ENCODE peak calls at places on chromosomes 6 and 20, in eight cellular contexts. One of them, this sample, is unnamed.

GRCh38 chr20:2385026-2385425 is 4.3 kb downstream of the TGM6 start:
- DNase-seq in fibroblast of lung: no peak
- DNase-seq in epithelial cell of proximal tubule: no peak
- DNase-seq in CD8-positive, alpha-beta T cell: no peak
- DNase-seq in AG09309: no peak
- DNase-seq in uterus: no peak
- DNase-seq in HFF-Myc: no peak
- DNase-seq in heart left ventricle: no peak
- DNase-seq in this sample: no peak

GRCh38 chr20:41329435-41330342 is 10.9 kb upstream of the LPIN3 start:
- DNase-seq in fibroblast of lung: peak; percentile 95
- DNase-seq in epithelial cell of proximal tubule: peak; percentile 98
- DNase-seq in CD8-positive, alpha-beta T cell: peak; percentile 55
- DNase-seq in AG09309: peak; percentile 97
- DNase-seq in uterus: peak; percentile 84
- DNase-seq in HFF-Myc: peak; percentile 97
- DNase-seq in heart left ventricle: peak; percentile 83
- DNase-seq in this sample: peak; percentile 99

GRCh38 chr20:57130160-57130772 is 136.2 kb downstream of the BMP7 start:
- DNase-seq in fibroblast of lung: no peak
- DNase-seq in epithelial cell of proximal tubule: no peak
- DNase-seq in CD8-positive, alpha-beta T cell: no peak
- DNase-seq in AG09309: no peak
- DNase-seq in uterus: no peak
- DNase-seq in HFF-Myc: no peak
- DNase-seq in heart left ventricle: no peak
- DNase-seq in this sample: no peak

GRCh38 chr6:161921602-161922400 is 647.9 kb upstream of the AGPAT4 start:
- DNase-seq in fibroblast of lung: peak; percentile 29
- DNase-seq in epithelial cell of proximal tubule: no peak
- DNase-seq in CD8-positive, alpha-beta T cell: no peak
- DNase-seq in AG09309: no peak
- DNase-seq in uterus: no peak
- DNase-seq in HFF-Myc: no peak
- DNase-seq in heart left ventricle: no peak
- DNase-seq in this sample: no peak

GRCh38 chr6:52215787-52216186 is 28.5 kb downstream of the IL17F start:
- DNase-seq in fibroblast of lung: no peak
- DNase-seq in epithelial cell of proximal tubule: no peak
- DNase-seq in CD8-positive, alpha-beta T cell: no peak
- DNase-seq in AG09309: no peak
- DNase-seq in uterus: no peak
- DNase-seq in HFF-Myc: no peak
- DNase-seq in heart left ventricle: no peak
- DNase-seq in this sample: no peak

GRCh38 chr6:37256692-37257319 is 766 bp upstream of the TBC1D22B start:
- DNase-seq in fibroblast of lung: peak; percentile 67
- DNase-seq in epithelial cell of proximal tubule: no peak
- DNase-seq in CD8-positive, alpha-beta T cell: no peak
- DNase-seq in AG09309: no peak
- DNase-seq in uterus: no peak
- DNase-seq in HFF-Myc: no peak
- DNase-seq in heart left ventricle: no peak
- DNase-seq in this sample: no peak

GRCh38 chr6:13615802-13616140 is 636 bp downstream of the NOL7 start:
- DNase-seq in fibroblast of lung: peak; percentile 45
- DNase-seq in epithelial cell of proximal tubule: no peak
- DNase-seq in CD8-positive, alpha-beta T cell: peak; percentile 40
- DNase-seq in AG09309: no peak
- DNase-seq in uterus: peak; percentile 32
- DNase-seq in HFF-Myc: no peak
- DNase-seq in heart left ventricle: peak; percentile 72
- DNase-seq in this sample: no peak

GRCh38 chr20:64001607-64002011 is 20.7 kb downstream of the PRPF6 start:
- DNase-seq in fibroblast of lung: no peak
- DNase-seq in epithelial cell of proximal tubule: no peak
- DNase-seq in CD8-positive, alpha-beta T cell: no peak
- DNase-seq in AG09309: no peak
- DNase-seq in uterus: no peak
- DNase-seq in HFF-Myc: no peak
- DNase-seq in heart left ventricle: no peak
- DNase-seq in this sample: no peak

GRCh38 chr6:118813795-118814194 is 80.2 kb upstream of the ASF1A start:
- DNase-seq in fibroblast of lung: peak; percentile 45
- DNase-seq in epithelial cell of proximal tubule: peak; percentile 13
- DNase-seq in CD8-positive, alpha-beta T cell: no peak
- DNase-seq in AG09309: peak; percentile 32
- DNase-seq in uterus: no peak
- DNase-seq in HFF-Myc: no peak
- DNase-seq in heart left ventricle: no peak
- DNase-seq in this sample: no peak

GRCh38 chr6:130520801-130521200 is 155.0 kb downstream of the TMEM200A start:
- DNase-seq in fibroblast of lung: no peak
- DNase-seq in epithelial cell of proximal tubule: no peak
- DNase-seq in CD8-positive, alpha-beta T cell: no peak
- DNase-seq in AG09309: no peak
- DNase-seq in uterus: no peak
- DNase-seq in HFF-Myc: no peak
- DNase-seq in heart left ventricle: no peak
- DNase-seq in this sample: no peak

GRCh38 chr20:3751664-3752385 is 15.7 kb downstream of the ADISSP start:
- DNase-seq in fibroblast of lung: no peak
- DNase-seq in epithelial cell of proximal tubule: no peak
- DNase-seq in CD8-positive, alpha-beta T cell: peak; percentile 34
- DNase-seq in AG09309: no peak
- DNase-seq in uterus: no peak
- DNase-seq in HFF-Myc: no peak
- DNase-seq in heart left ventricle: peak; percentile 84
- DNase-seq in this sample: no peak

GRCh38 chr6:64013061-64013410 is 377.4 kb downstream of the PHF3 start:
- DNase-seq in fibroblast of lung: peak; percentile 54
- DNase-seq in epithelial cell of proximal tubule: peak; percentile 52
- DNase-seq in CD8-positive, alpha-beta T cell: no peak
- DNase-seq in AG09309: no peak
- DNase-seq in uterus: no peak
- DNase-seq in HFF-Myc: no peak
- DNase-seq in heart left ventricle: no peak
- DNase-seq in this sample: no peak

GRCh38 chr6:134678436-134678889 is 271.4 kb downstream of the ALDH8A1 start:
- DNase-seq in fibroblast of lung: peak; percentile 84
- DNase-seq in epithelial cell of proximal tubule: no peak
- DNase-seq in CD8-positive, alpha-beta T cell: no peak
- DNase-seq in AG09309: no peak
- DNase-seq in uterus: peak; percentile 30
- DNase-seq in HFF-Myc: peak; percentile 14
- DNase-seq in heart left ventricle: no peak
- DNase-seq in this sample: peak; percentile 37

GRCh38 chr6:117469356-117469755 is 13.1 kb upstream of the DCBLD1 start:
- DNase-seq in fibroblast of lung: no peak
- DNase-seq in epithelial cell of proximal tubule: no peak
- DNase-seq in CD8-positive, alpha-beta T cell: no peak
- DNase-seq in AG09309: no peak
- DNase-seq in uterus: no peak
- DNase-seq in HFF-Myc: no peak
- DNase-seq in heart left ventricle: no peak
- DNase-seq in this sample: no peak

GRCh38 chr20:18001131-18001921 is 32.5 kb downstream of the MGME1 start:
- DNase-seq in fibroblast of lung: peak; percentile 75
- DNase-seq in epithelial cell of proximal tubule: peak; percentile 62
- DNase-seq in CD8-positive, alpha-beta T cell: no peak
- DNase-seq in AG09309: peak; percentile 75
- DNase-seq in uterus: peak; percentile 55
- DNase-seq in HFF-Myc: no peak
- DNase-seq in heart left ventricle: peak; percentile 67
- DNase-seq in this sample: no peak

GRCh38 chr20:19577692-19578091 is 180.4 kb upstream of the RIN2 start:
- DNase-seq in fibroblast of lung: no peak
- DNase-seq in epithelial cell of proximal tubule: no peak
- DNase-seq in CD8-positive, alpha-beta T cell: no peak
- DNase-seq in AG09309: no peak
- DNase-seq in uterus: no peak
- DNase-seq in HFF-Myc: no peak
- DNase-seq in heart left ventricle: no peak
- DNase-seq in this sample: no peak

GRCh38 chr20:1888796-1889463 is 6.3 kb upstream of the SIRPA start:
- DNase-seq in fibroblast of lung: peak; percentile 53
- DNase-seq in epithelial cell of proximal tubule: no peak
- DNase-seq in CD8-positive, alpha-beta T cell: no peak
- DNase-seq in AG09309: no peak
- DNase-seq in uterus: peak; percentile 31
- DNase-seq in HFF-Myc: no peak
- DNase-seq in heart left ventricle: peak; percentile 53
- DNase-seq in this sample: no peak

GRCh38 chr6:160088069-160088773 is 33.4 kb upstream of the SLC22A1 start:
- DNase-seq in fibroblast of lung: peak; percentile 87
- DNase-seq in epithelial cell of proximal tubule: peak; percentile 6
- DNase-seq in CD8-positive, alpha-beta T cell: no peak
- DNase-seq in AG09309: peak; percentile 85
- DNase-seq in uterus: peak; percentile 80
- DNase-seq in HFF-Myc: peak; percentile 78
- DNase-seq in heart left ventricle: no peak
- DNase-seq in this sample: peak; percentile 18

GRCh38 chr6:148760568-148761531 is 14.0 kb downstream of the UST start:
- DNase-seq in fibroblast of lung: peak; percentile 96
- DNase-seq in epithelial cell of proximal tubule: no peak
- DNase-seq in CD8-positive, alpha-beta T cell: peak; percentile 33
- DNase-seq in AG09309: peak; percentile 90
- DNase-seq in uterus: peak; percentile 71
- DNase-seq in HFF-Myc: no peak
- DNase-seq in heart left ventricle: peak; percentile 68
- DNase-seq in this sample: peak; percentile 44

GRCh38 chr20:22924949-22925612 is 110.0 kb upstream of the SSTR4 start:
- DNase-seq in fibroblast of lung: no peak
- DNase-seq in epithelial cell of proximal tubule: no peak
- DNase-seq in CD8-positive, alpha-beta T cell: no peak
- DNase-seq in AG09309: no peak
- DNase-seq in uterus: no peak
- DNase-seq in HFF-Myc: no peak
- DNase-seq in heart left ventricle: no peak
- DNase-seq in this sample: no peak

GRCh38 chr6:159112714-159113113 is 56.5 kb upstream of the FNDC1 start:
- DNase-seq in fibroblast of lung: no peak
- DNase-seq in epithelial cell of proximal tubule: no peak
- DNase-seq in CD8-positive, alpha-beta T cell: no peak
- DNase-seq in AG09309: no peak
- DNase-seq in uterus: no peak
- DNase-seq in HFF-Myc: no peak
- DNase-seq in heart left ventricle: no peak
- DNase-seq in this sample: no peak

GRCh38 chr6:41757268-41757667 is 10.1 kb upstream of the PGC start:
- DNase-seq in fibroblast of lung: no peak
- DNase-seq in epithelial cell of proximal tubule: no peak
- DNase-seq in CD8-positive, alpha-beta T cell: no peak
- DNase-seq in AG09309: no peak
- DNase-seq in uterus: no peak
- DNase-seq in HFF-Myc: no peak
- DNase-seq in heart left ventricle: no peak
- DNase-seq in this sample: no peak

GRCh38 chr6:12138377-12138776 is 126.3 kb downstream of the HIVEP1 start:
- DNase-seq in fibroblast of lung: no peak
- DNase-seq in epithelial cell of proximal tubule: no peak
- DNase-seq in CD8-positive, alpha-beta T cell: peak; percentile 38
- DNase-seq in AG09309: no peak
- DNase-seq in uterus: no peak
- DNase-seq in HFF-Myc: no peak
- DNase-seq in heart left ventricle: no peak
- DNase-seq in this sample: no peak

DNA sequence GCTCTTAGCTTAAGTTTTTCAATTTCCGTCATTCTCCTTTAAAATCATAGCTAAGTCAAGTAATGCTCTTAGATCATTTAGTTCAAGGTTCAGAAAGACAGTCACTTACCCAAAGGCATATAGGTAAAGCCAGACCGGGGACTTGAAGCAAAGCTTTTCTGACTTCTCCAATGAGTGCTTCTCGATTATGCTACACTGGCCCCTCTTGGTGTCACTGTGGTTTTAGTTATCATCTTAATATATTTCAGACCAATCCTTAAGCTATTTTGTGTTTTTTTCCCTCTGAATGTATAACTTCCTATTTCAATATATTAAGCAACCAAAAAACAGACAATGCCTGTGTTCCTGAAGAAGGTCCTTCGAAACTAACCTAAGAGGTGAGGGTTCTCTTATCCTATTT is 3.8 kb downstream of the PRDM1 start:
- DNase-seq in fibroblast of lung: peak; percentile 75
- DNase-seq in epithelial cell of proximal tubule: no peak
- DNase-seq in CD8-positive, alpha-beta T cell: no peak
- DNase-seq in AG09309: peak; percentile 43
- DNase-seq in uterus: no peak
- DNase-seq in HFF-Myc: no peak
- DNase-seq in heart left ventricle: no peak
- DNase-seq in this sample: no peak
- H3K4me3 ChIP-seq in fibroblast of lung: peak overlapping the region; percentile 71
- H3K4me3 ChIP-seq in epithelial cell of proximal tubule: no peak overlapping the region
- H3K4me3 ChIP-seq in CD8-positive, alpha-beta T cell: no peak overlapping the region
- H3K4me3 ChIP-seq in AG09309: peak overlapping the region; percentile 74
- H3K4me3 ChIP-seq in uterus: no peak overlapping the region
- H3K4me3 ChIP-seq in HFF-Myc: peak overlapping the region; percentile 70
- H3K4me3 ChIP-seq in heart left ventricle: peak overlapping the region; percentile 54
- H3K4me3 ChIP-seq in this sample: no peak overlapping the region

GRCh38 chr6:112249489-112249888 is 4.9 kb downstream of the LAMA4 start:
- DNase-seq in fibroblast of lung: peak; percentile 51
- DNase-seq in epithelial cell of proximal tubule: no peak
- DNase-seq in CD8-positive, alpha-beta T cell: no peak
- DNase-seq in AG09309: no peak
- DNase-seq in uterus: no peak
- DNase-seq in HFF-Myc: no peak
- DNase-seq in heart left ventricle: no peak
- DNase-seq in this sample: no peak
- H3K4me3 ChIP-seq in fibroblast of lung: peak overlapping the region; percentile 99
- H3K4me3 ChIP-seq in epithelial cell of proximal tubule: no peak overlapping the region
- H3K4me3 ChIP-seq in CD8-positive, alpha-beta T cell: no peak overlapping the region
- H3K4me3 ChIP-seq in AG09309: no peak overlapping the region
- H3K4me3 ChIP-seq in uterus: no peak overlapping the region
- H3K4me3 ChIP-seq in HFF-Myc: no peak overlapping the region
- H3K4me3 ChIP-seq in heart left ventricle: no peak overlapping the region
- H3K4me3 ChIP-seq in this sample: no peak overlapping the region

GRCh38 chr6:154478691-154479090 is 31.8 kb downstream of the CNKSR3 start:
- DNase-seq in fibroblast of lung: peak; percentile 28
- DNase-seq in epithelial cell of proximal tubule: no peak
- DNase-seq in CD8-positive, alpha-beta T cell: no peak
- DNase-seq in AG09309: no peak
- DNase-seq in uterus: no peak
- DNase-seq in HFF-Myc: no peak
- DNase-seq in heart left ventricle: no peak
- DNase-seq in this sample: no peak
- H3K4me3 ChIP-seq in fibroblast of lung: peak overlapping the region; percentile 44
- H3K4me3 ChIP-seq in epithelial cell of proximal tubule: peak overlapping the region; percentile 57
- H3K4me3 ChIP-seq in CD8-positive, alpha-beta T cell: no peak overlapping the region
- H3K4me3 ChIP-seq in AG09309: no peak overlapping the region
- H3K4me3 ChIP-seq in uterus: no peak overlapping the region
- H3K4me3 ChIP-seq in HFF-Myc: peak overlapping the region; percentile 41
- H3K4me3 ChIP-seq in heart left ventricle: no peak overlapping the region
- H3K4me3 ChIP-seq in this sample: no peak overlapping the region

DNA sequence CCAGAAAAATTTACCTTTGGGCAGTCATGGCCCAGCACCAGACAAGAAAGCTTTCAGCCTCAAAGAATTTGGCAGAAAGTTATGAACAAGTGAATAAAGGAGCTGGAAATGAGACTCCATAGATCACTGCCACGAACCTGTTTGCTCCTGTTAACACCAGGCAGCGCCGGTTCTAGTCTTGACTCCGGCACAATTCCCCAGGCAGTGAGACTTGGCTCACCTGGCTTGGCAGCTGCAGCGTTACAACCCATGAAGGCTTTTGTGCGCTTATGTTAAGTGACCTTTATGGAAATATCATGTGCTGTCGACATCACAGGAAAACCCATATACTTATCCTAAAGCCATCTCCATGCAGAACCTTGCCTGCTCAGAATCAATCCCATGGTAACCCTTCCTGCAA is 22.2 kb upstream of the FOXC1 start:
- DNase-seq in fibroblast of lung: no peak
- DNase-seq in epithelial cell of proximal tubule: no peak
- DNase-seq in CD8-positive, alpha-beta T cell: no peak
- DNase-seq in AG09309: no peak
- DNase-seq in uterus: no peak
- DNase-seq in HFF-Myc: no peak
- DNase-seq in heart left ventricle: no peak
- DNase-seq in this sample: no peak
- H3K4me3 ChIP-seq in fibroblast of lung: no peak overlapping the region
- H3K4me3 ChIP-seq in epithelial cell of proximal tubule: no peak overlapping the region
- H3K4me3 ChIP-seq in CD8-positive, alpha-beta T cell: no peak overlapping the region
- H3K4me3 ChIP-seq in AG09309: no peak overlapping the region
- H3K4me3 ChIP-seq in uterus: no peak overlapping the region
- H3K4me3 ChIP-seq in HFF-Myc: no peak overlapping the region
- H3K4me3 ChIP-seq in heart left ventricle: no peak overlapping the region
- H3K4me3 ChIP-seq in this sample: no peak overlapping the region

This sample was measured in kidney epithelial cell.